ENCODE peak calls at places on chromosomes 4 and X, in four cellular contexts. One of them, this sample, is unnamed.

GRCh38 chrX:123399709-123400108 is 215.6 kb downstream of the GRIA3 start:
- DNase-seq in coronary artery: no peak
- DNase-seq in esophagus squamous epithelium: no peak
- DNase-seq in neural progenitor cell: no peak
- DNase-seq in this sample: no peak

GRCh38 chr4:39036172-39036571 is 4.0 kb upstream of the TMEM156 start:
- DNase-seq in neural progenitor cell: no peak
- DNase-seq in coronary artery: no peak
- DNase-seq in esophagus squamous epithelium: no peak
- DNase-seq in this sample: no peak

GRCh38 chr4:40205259-40206198 is 8.7 kb downstream of the RHOH start:
- DNase-seq in neural progenitor cell: no peak
- DNase-seq in coronary artery: no peak
- DNase-seq in esophagus squamous epithelium: no peak
- DNase-seq in this sample: no peak

GRCh38 chrX:33336783-33337182 is 125.4 kb upstream of the DMD start:
- DNase-seq in esophagus squamous epithelium: no peak
- DNase-seq in neural progenitor cell: peak; percentile 57
- DNase-seq in coronary artery: no peak
- DNase-seq in this sample: no peak

GRCh38 chr4:126851391-126851790 is 781.4 kb upstream of the INTU start:
- DNase-seq in esophagus squamous epithelium: no peak
- DNase-seq in neural progenitor cell: no peak
- DNase-seq in coronary artery: no peak
- DNase-seq in this sample: no peak

GRCh38 chrX:136780738-136781137 is at the start of gene ARHGEF6:
- DNase-seq in neural progenitor cell: no peak
- DNase-seq in esophagus squamous epithelium: no peak
- DNase-seq in coronary artery: no peak
- DNase-seq in this sample: no peak

GRCh38 chr4:3836802-3837601 is 70.8 kb downstream of the ADRA2C start:
- DNase-seq in coronary artery: no peak
- DNase-seq in neural progenitor cell: peak; percentile 55
- DNase-seq in esophagus squamous epithelium: no peak
- DNase-seq in this sample: no peak

GRCh38 chr4:120731561-120731960 is 191.0 kb downstream of the PRDM5 start:
- DNase-seq in neural progenitor cell: no peak
- DNase-seq in coronary artery: no peak
- DNase-seq in esophagus squamous epithelium: no peak
- DNase-seq in this sample: no peak

GRCh38 chrX:48798318-48798717 is 3.5 kb upstream of the HDAC6 start:
- DNase-seq in neural progenitor cell: no peak
- DNase-seq in coronary artery: no peak
- DNase-seq in esophagus squamous epithelium: no peak
- DNase-seq in this sample: no peak

GRCh38 chr4:40736910-40737309 is 12.8 kb upstream of the NSUN7 start:
- DNase-seq in esophagus squamous epithelium: no peak
- DNase-seq in neural progenitor cell: peak; percentile 34
- DNase-seq in coronary artery: no peak
- DNase-seq in this sample: no peak

GRCh38 chrX:133812382-133812781 is 173.0 kb downstream of the GPC3 start:
- DNase-seq in esophagus squamous epithelium: no peak
- DNase-seq in neural progenitor cell: no peak
- DNase-seq in coronary artery: no peak
- DNase-seq in this sample: no peak

GRCh38 chr4:136918772-136919171 is 613.5 kb downstream of the PCDH18 start:
- DNase-seq in coronary artery: no peak
- DNase-seq in esophagus squamous epithelium: no peak
- DNase-seq in neural progenitor cell: no peak
- DNase-seq in this sample: peak; percentile 52

GRCh38 chr4:6278801-6279197 is 9.1 kb downstream of the WFS1 start:
- DNase-seq in esophagus squamous epithelium: no peak
- DNase-seq in neural progenitor cell: no peak
- DNase-seq in coronary artery: no peak
- DNase-seq in this sample: peak; percentile 84

GRCh38 chr4:41590591-41590990 is 52.6 kb downstream of the LIMCH1 start:
- DNase-seq in neural progenitor cell: no peak
- DNase-seq in coronary artery: no peak
- DNase-seq in esophagus squamous epithelium: no peak
- DNase-seq in this sample: no peak

GRCh38 chr4:174212061-174212460 is 71.4 kb downstream of the FBXO8 start:
- DNase-seq in coronary artery: no peak
- DNase-seq in neural progenitor cell: no peak
- DNase-seq in esophagus squamous epithelium: no peak
- DNase-seq in this sample: no peak

GRCh38 chrX:40047485-40047884 is 50.3 kb downstream of the BCOR start:
- DNase-seq in esophagus squamous epithelium: no peak
- DNase-seq in coronary artery: no peak
- DNase-seq in neural progenitor cell: no peak
- DNase-seq in this sample: no peak

GRCh38 chrX:110015915-110016314 is 13.0 kb downstream of the TMEM164 start:
- DNase-seq in neural progenitor cell: no peak
- DNase-seq in esophagus squamous epithelium: no peak
- DNase-seq in coronary artery: no peak
- DNase-seq in this sample: no peak

GRCh38 chrX:1751781-1752180 is 136.9 kb downstream of the ASMT start:
- DNase-seq in neural progenitor cell: no peak
- DNase-seq in coronary artery: no peak
- DNase-seq in esophagus squamous epithelium: no peak
- DNase-seq in this sample: no peak

GRCh38 chrX:144275826-144276225 is 392.0 kb downstream of the UBE2NL start:
- DNase-seq in coronary artery: no peak
- DNase-seq in esophagus squamous epithelium: no peak
- DNase-seq in neural progenitor cell: no peak
- DNase-seq in this sample: no peak

GRCh38 chr4:176185068-176185467 is 10.3 kb downstream of the SPATA4 start:
- DNase-seq in esophagus squamous epithelium: no peak
- DNase-seq in neural progenitor cell: no peak
- DNase-seq in coronary artery: no peak
- DNase-seq in this sample: no peak

GRCh38 chrX:49754238-49754857 is 58.6 kb upstream of the PAGE1 start:
- DNase-seq in esophagus squamous epithelium: no peak
- DNase-seq in coronary artery: no peak
- DNase-seq in neural progenitor cell: peak; percentile 72
- DNase-seq in this sample: no peak

GRCh38 chr4:40196724-40197281 is at the start of gene RHOH:
- DNase-seq in neural progenitor cell: peak; percentile 71
- DNase-seq in coronary artery: no peak
- DNase-seq in esophagus squamous epithelium: no peak
- DNase-seq in this sample: no peak

GRCh38 chr4:104899863-104900262 is 246.8 kb upstream of the TET2 start:
- DNase-seq in esophagus squamous epithelium: no peak
- DNase-seq in coronary artery: no peak
- DNase-seq in neural progenitor cell: no peak
- DNase-seq in this sample: no peak

GRCh38 chr4:52640808-52641595 is 18.1 kb downstream of the USP46 start:
- DNase-seq in neural progenitor cell: no peak
- DNase-seq in coronary artery: no peak
- DNase-seq in esophagus squamous epithelium: no peak
- DNase-seq in this sample: no peak

GRCh38 chr4:74768857-74769525 is 25.3 kb downstream of the BTC start:
- DNase-seq in coronary artery: no peak
- DNase-seq in esophagus squamous epithelium: no peak
- DNase-seq in neural progenitor cell: no peak
- DNase-seq in this sample: no peak

GRCh38 chr4:110869114-110869513 is 246.2 kb upstream of the PITX2 start:
- DNase-seq in neural progenitor cell: no peak
- DNase-seq in esophagus squamous epithelium: no peak
- DNase-seq in coronary artery: no peak
- DNase-seq in this sample: no peak

GRCh38 chr4:2254665-2255500 is 7.0 kb downstream of the MXD4 start:
- DNase-seq in coronary artery: no peak
- DNase-seq in esophagus squamous epithelium: no peak
- DNase-seq in neural progenitor cell: no peak
- DNase-seq in this sample: peak; percentile 66

GRCh38 chr4:122456228-122457106 is at the start of gene IL2:
- DNase-seq in coronary artery: no peak
- DNase-seq in neural progenitor cell: no peak
- DNase-seq in esophagus squamous epithelium: no peak
- DNase-seq in this sample: no peak

GRCh38 chr4:171621646-171622045 is 191.6 kb upstream of the GALNTL6 start:
- DNase-seq in neural progenitor cell: no peak
- DNase-seq in esophagus squamous epithelium: no peak
- DNase-seq in coronary artery: no peak
- DNase-seq in this sample: no peak

GRCh38 chr4:102554482-102554881 is 53.3 kb downstream of the NFKB1 start:
- DNase-seq in coronary artery: no peak
- DNase-seq in esophagus squamous epithelium: no peak
- DNase-seq in neural progenitor cell: peak; percentile 16
- DNase-seq in this sample: no peak

GRCh38 chrX:6599230-6599629 is 64.3 kb upstream of the VCX3A start:
- DNase-seq in esophagus squamous epithelium: no peak
- DNase-seq in neural progenitor cell: no peak
- DNase-seq in coronary artery: no peak
- DNase-seq in this sample: no peak

GRCh38 chrX:109863811-109864210 is 130.8 kb upstream of the ACSL4 start:
- DNase-seq in esophagus squamous epithelium: no peak
- DNase-seq in neural progenitor cell: no peak
- DNase-seq in coronary artery: no peak
- DNase-seq in this sample: no peak

GRCh38 chr4:5751918-5752802 is 41.2 kb downstream of the EVC start:
- DNase-seq in neural progenitor cell: peak; percentile 58
- DNase-seq in coronary artery: peak; percentile 35
- DNase-seq in esophagus squamous epithelium: no peak
- DNase-seq in this sample: no peak

GRCh38 chrX:69493193-69493592 is 10.9 kb upstream of the NALF2 start:
- DNase-seq in neural progenitor cell: peak; percentile 69
- DNase-seq in esophagus squamous epithelium: no peak
- DNase-seq in coronary artery: no peak
- DNase-seq in this sample: no peak

GRCh38 chr4:68951078-68951805 is at the start of gene UGT2A3:
- DNase-seq in coronary artery: no peak
- DNase-seq in neural progenitor cell: no peak
- DNase-seq in esophagus squamous epithelium: no peak
- DNase-seq in this sample: no peak

GRCh38 chr4:113639311-113639710 is 122.2 kb downstream of the CAMK2D start:
- DNase-seq in neural progenitor cell: no peak
- DNase-seq in coronary artery: no peak
- DNase-seq in esophagus squamous epithelium: no peak
- DNase-seq in this sample: no peak

GRCh38 chr4:10045481-10045880 is 24.2 kb upstream of the SLC2A9 start:
- DNase-seq in coronary artery: no peak
- DNase-seq in esophagus squamous epithelium: no peak
- DNase-seq in neural progenitor cell: no peak
- DNase-seq in this sample: no peak

GRCh38 chrX:136055651-136056221 is 70.5 kb downstream of the SLC9A6 start:
- DNase-seq in esophagus squamous epithelium: no peak
- DNase-seq in neural progenitor cell: no peak
- DNase-seq in coronary artery: peak; percentile 81
- DNase-seq in this sample: no peak

GRCh38 chrX:75522565-75523411 is at the start of gene ZDHHC15:
- DNase-seq in neural progenitor cell: peak; percentile 65
- DNase-seq in coronary artery: peak; percentile 80
- DNase-seq in esophagus squamous epithelium: no peak
- DNase-seq in this sample: peak; percentile 87
- TF ChIP-seq CTCF in neural progenitor cell: no peak
- TF ChIP-seq CTCF in coronary artery: no peak
- TF ChIP-seq CTCF in esophagus squamous epithelium: no peak
- TF ChIP-seq CTCF in this sample: no peak

GRCh38 chr4:119315036-119315435 is 6.9 kb downstream of the FABP2 start:
- DNase-seq in neural progenitor cell: no peak
- DNase-seq in coronary artery: no peak
- DNase-seq in esophagus squamous epithelium: no peak
- DNase-seq in this sample: no peak
- H3K27ac ChIP-seq in neural progenitor cell: no peak overlapping the region
- H3K27ac ChIP-seq in coronary artery: peak overlapping the region; percentile 36
- H3K27ac ChIP-seq in esophagus squamous epithelium: no peak overlapping the region
- H3K27ac ChIP-seq in this sample: no peak overlapping the region

GRCh38 chr4:83757121-83757621 is 221.3 kb downstream of the GPAT3 start:
- DNase-seq in neural progenitor cell: no peak
- DNase-seq in coronary artery: no peak
- DNase-seq in esophagus squamous epithelium: no peak
- DNase-seq in this sample: no peak

GRCh38 chr4:83758331-83758730 is 222.4 kb downstream of the GPAT3 start:
- DNase-seq in coronary artery: no peak
- DNase-seq in neural progenitor cell: no peak
- DNase-seq in esophagus squamous epithelium: no peak
- DNase-seq in this sample: no peak

GRCh38 chr4:83751336-83751949 is 215.5 kb downstream of the GPAT3 start:
- DNase-seq in coronary artery: no peak
- DNase-seq in neural progenitor cell: no peak
- DNase-seq in esophagus squamous epithelium: no peak
- DNase-seq in this sample: no peak

DNA sequence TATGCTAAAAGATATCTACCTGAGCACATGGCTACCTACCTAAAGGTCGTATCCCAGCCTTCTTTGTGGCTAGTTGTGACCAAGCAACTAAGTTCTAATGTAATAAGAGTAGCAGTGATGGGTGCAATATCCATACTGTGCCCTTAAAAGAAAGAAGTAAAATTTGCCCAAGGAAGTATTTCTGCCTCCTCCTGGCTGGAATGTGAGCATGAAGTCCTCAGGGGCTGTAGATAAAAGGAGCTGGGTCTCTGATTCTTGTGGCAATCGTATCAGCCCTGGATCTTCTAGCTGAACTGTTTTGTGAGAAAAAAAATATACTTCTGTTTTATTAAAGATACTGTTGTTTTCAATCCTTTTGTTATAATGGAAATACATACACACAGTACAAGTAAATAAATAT is 217.4 kb downstream of the GPAT3 start:
- DNase-seq in neural progenitor cell: peak; percentile 4
- DNase-seq in coronary artery: no peak
- DNase-seq in esophagus squamous epithelium: no peak
- DNase-seq in this sample: no peak
- TF ChIP-seq CTCF in neural progenitor cell: peak; percentile 35
- TF ChIP-seq CTCF in coronary artery: no peak
- TF ChIP-seq CTCF in esophagus squamous epithelium: no peak
- TF ChIP-seq CTCF in this sample: no peak

DNA sequence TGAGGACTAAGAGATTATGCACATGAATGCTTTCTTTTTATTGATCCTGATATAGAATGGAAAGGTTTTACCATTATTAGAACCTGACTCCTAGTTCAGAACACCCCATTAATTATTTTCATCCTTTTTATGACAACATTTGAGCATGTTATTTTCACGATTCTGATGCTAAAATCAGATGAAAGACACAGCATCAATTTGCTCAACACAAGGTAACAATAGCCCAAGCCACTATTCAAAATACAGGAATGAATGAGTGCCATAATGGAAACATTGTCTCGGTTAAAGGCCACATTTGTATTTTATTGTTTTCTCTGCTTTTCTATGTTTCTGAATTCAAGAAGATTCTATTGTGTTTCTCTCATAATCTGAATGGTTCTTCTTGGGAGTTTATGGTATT is 126.3 kb upstream of the POF1B start:
- DNase-seq in esophagus squamous epithelium: no peak
- DNase-seq in neural progenitor cell: no peak
- DNase-seq in coronary artery: no peak
- DNase-seq in this sample: no peak
- H3K27ac ChIP-seq in esophagus squamous epithelium: no peak overlapping the region
- H3K27ac ChIP-seq in neural progenitor cell: no peak overlapping the region
- H3K27ac ChIP-seq in coronary artery: no peak overlapping the region
- H3K27ac ChIP-seq in this sample: no peak overlapping the region